ENCODE peak calls at places on chromosomes 4 and X, in seven cellular contexts. G is stimulated activated CD4-positive, alpha-beta T cell treated with anti-CD3 and anti-CD28 coated beads, Interleukin-15, amount 100 ng/mL, for 24 hours; X is foreskin melanocyte; K is A549; T is T1000; P is progenitor cell of endocrine pancreas; I is heart right ventricle. N is an unnamed sample.

GRCh38 chrX:18542131-18542530 is 116.7 kb downstream of the CDKL5 start:
- DNase-seq in G (no peak), X (no peak), K (no peak), T (no peak), P (no peak), I (no peak), N (no peak)

GRCh38 chr4:65508169-65508568 is 162.1 kb downstream of the EPHA5 start:
- DNase-seq in G (no peak), X (peak), K (peak), T (no peak), P (no peak), I (no peak), N (no peak)

GRCh38 chrX:53831662-53832635 is 145.4 kb upstream of the HUWE1 start:
- DNase-seq in G (peak), X (peak), K (peak), T (no peak), P (no peak), I (peak), N (no peak)

GRCh38 chr4:3369781-3370660 is 71.7 kb upstream of the HGFAC start:
- DNase-seq in G (peak), X (peak), K (no peak), T (no peak), P (no peak), I (peak), N (peak)

GRCh38 chr4:80197601-80198444 is 520 bp downstream of the PRDM8 start:
- DNase-seq in G (peak), X (no peak), K (no peak), T (no peak), P (no peak), I (no peak), N (no peak)

GRCh38 chr4:83974111-83974789 is 438.3 kb downstream of the GPAT3 start:
- DNase-seq in G (no peak), X (peak), K (no peak), T (no peak), P (no peak), I (no peak), N (no peak)

GRCh38 chr4:13545394-13545808 is 1.1 kb upstream of the NKX3-2 start:
- DNase-seq in G (no peak), X (no peak), K (no peak), T (no peak), P (no peak), I (no peak), N (no peak)

GRCh38 chr4:56611501-56611900 is 69.6 kb downstream of the HOPX start:
- DNase-seq in G (no peak), X (no peak), K (no peak), T (no peak), P (no peak), I (no peak), N (no peak)

GRCh38 chr4:53309321-53310020 is 56.4 kb downstream of the SCFD2 start:
- DNase-seq in G (no peak), X (no peak), K (no peak), T (no peak), P (no peak), I (no peak), N (no peak)

GRCh38 chr4:57633212-57633859 is 523.2 kb upstream of the IGFBP7 start:
- DNase-seq in G (no peak), X (no peak), K (no peak), T (no peak), P (no peak), I (no peak), N (no peak)

GRCh38 chr4:135532132-135532531 is 1330.5 kb upstream of the PABPC4L start:
- DNase-seq in G (no peak), X (no peak), K (no peak), T (no peak), P (no peak), I (no peak), N (no peak)

GRCh38 chr4:38210396-38211114 is 250.4 kb downstream of the PTTG2 start:
- DNase-seq in G (no peak), X (no peak), K (no peak), T (no peak), P (no peak), I (no peak), N (no peak)

GRCh38 chrX:74800062-74800461 is 125.2 kb downstream of the NEXMIF start:
- DNase-seq in G (no peak), X (no peak), K (no peak), T (no peak), P (no peak), I (no peak), N (no peak)

GRCh38 chr4:108172780-108173598 is 4.3 kb upstream of the LEF1 start:
- DNase-seq in G (peak), X (peak), K (no peak), T (peak), P (no peak), I (peak), N (peak)

GRCh38 chr4:68575081-68575480 is 1.0 kb downstream of the UGT2B17 start:
- DNase-seq in G (no peak), X (no peak), K (no peak), T (no peak), P (no peak), I (no peak), N (no peak)

GRCh38 chr4:188400456-188400855 is 261.2 kb downstream of the TRIML1 start:
- DNase-seq in G (no peak), X (peak), K (no peak), T (peak), P (no peak), I (no peak), N (no peak)

GRCh38 chr4:77045490-77045889 is 30.3 kb downstream of the CCNI start:
- DNase-seq in G (no peak), X (no peak), K (peak), T (no peak), P (no peak), I (no peak), N (no peak)

GRCh38 chr4:4427478-4427870 is 40.6 kb downstream of the NSG1 start:
- DNase-seq in G (no peak), X (peak), K (no peak), T (no peak), P (no peak), I (no peak), N (no peak)

GRCh38 chr4:188299161-188299560 is 159.9 kb downstream of the TRIML1 start:
- DNase-seq in G (no peak), X (no peak), K (no peak), T (no peak), P (no peak), I (no peak), N (no peak)

GRCh38 chr4:177375372-177375771 is 65.7 kb downstream of the NEIL3 start:
- DNase-seq in G (no peak), X (no peak), K (no peak), T (no peak), P (no peak), I (no peak), N (no peak)

GRCh38 chrX:129719268-129719667 is 19.5 kb upstream of the XPNPEP2 start:
- DNase-seq in G (no peak), X (no peak), K (no peak), T (no peak), P (no peak), I (no peak), N (no peak)

GRCh38 chr4:185672618-185673017 is 137.3 kb upstream of the PDLIM3 start:
- DNase-seq in G (no peak), X (no peak), K (no peak), T (no peak), P (no peak), I (no peak), N (no peak)

GRCh38 chr4:146107587-146107986 is 67.9 kb upstream of the LSM6 start:
- DNase-seq in G (no peak), X (no peak), K (no peak), T (no peak), P (no peak), I (no peak), N (no peak)

GRCh38 chrX:40174594-40175415 is 77.0 kb upstream of the BCOR start:
- DNase-seq in G (peak), X (no peak), K (peak), T (no peak), P (no peak), I (no peak), N (peak)

GRCh38 chrX:107168712-107169111 is 37.5 kb downstream of the NUP62CL start:
- DNase-seq in G (no peak), X (no peak), K (no peak), T (no peak), P (no peak), I (no peak), N (no peak)

GRCh38 chr4:56656346-56656643 is 24.8 kb downstream of the HOPX start:
- DNase-seq in G (peak), X (no peak), K (no peak), T (no peak), P (no peak), I (peak), N (peak)

GRCh38 chrX:72101597-72102037 is 30.1 kb downstream of the RTL5 start:
- DNase-seq in G (no peak), X (no peak), K (no peak), T (no peak), P (no peak), I (no peak), N (no peak)

GRCh38 chr4:84495448-84496221 is 3.5 kb downstream of the NKX6-1 start:
- DNase-seq in G (no peak), X (no peak), K (no peak), T (no peak), P (no peak), I (no peak), N (no peak)

GRCh38 chr4:118032691-118033090 is 1.6 kb upstream of the NDST3 start:
- DNase-seq in G (no peak), X (no peak), K (peak), T (peak), P (no peak), I (no peak), N (no peak)

N was measured in left ventricle myocardium superior.